ENCODE peak calls at places on chromosome 19, in seven cellular contexts. A, L, T, F, O, B and N are unnamed samples.

GRCh38 chr19:49983645-49984229 is 22.8 kb upstream of the SIGLEC11 start:
- DNase-seq in A (peak), O (no peak), B (peak), F (no peak), T (peak), L (peak), N (peak)

GRCh38 chr19:54158812-54159351 is 639 bp downstream of the LENG1 start:
- DNase-seq in F (no peak), O (no peak), T (no peak), A (no peak), B (no peak), L (no peak), N (peak)

GRCh38 chr19:11234486-11235075 is 4.8 kb upstream of the ANGPTL8 start:
- DNase-seq in F (no peak), O (no peak), B (no peak), A (no peak), L (no peak), T (no peak), N (no peak)

GRCh38 chr19:49340069-49340864 is 5.1 kb downstream of the CD37 start:
- DNase-seq in A (peak), F (no peak), T (no peak), L (peak), O (no peak), B (peak), N (peak)

GRCh38 chr19:37935341-37935740 is 28.3 kb downstream of the SIPA1L3 start:
- DNase-seq in L (no peak), F (no peak), T (no peak), B (no peak), A (no peak), O (no peak), N (no peak)

GRCh38 chr19:3359850-3360493 is 6.4 kb upstream of the NFIC start:
- DNase-seq in A (peak), L (peak), F (no peak), T (no peak), B (no peak), O (no peak), N (peak)

GRCh38 chr19:5351731-5352228 is 11.2 kb upstream of the PTPRS start:
- DNase-seq in T (no peak), L (no peak), A (no peak), F (no peak), O (no peak), B (no peak), N (no peak)

GRCh38 chr19:7968796-7969559 is 25.5 kb upstream of the TIMM44 start:
- DNase-seq in B (no peak), O (no peak), F (no peak), L (no peak), A (no peak), T (no peak), N (no peak)

GRCh38 chr19:934865-935422 is 9.1 kb downstream of the ARID3A start:
- DNase-seq in B (no peak), A (no peak), L (no peak), T (no peak), F (no peak), O (peak), N (peak)

GRCh38 chr19:5934779-5935472 is 20.9 kb downstream of the CAPS start:
- DNase-seq in B (no peak), A (no peak), T (peak), L (no peak), O (no peak), F (no peak), N (peak)

GRCh38 chr19:1253514-1254080 is 5.2 kb downstream of the MIDN start:
- DNase-seq in L (no peak), T (peak), A (no peak), O (no peak), F (peak), B (no peak), N (peak)

GRCh38 chr19:632228-633067 is 889 bp downstream of the POLRMT start:
- DNase-seq in A (peak), F (no peak), O (no peak), T (no peak), L (peak), B (no peak), N (peak)

GRCh38 chr19:18796239-18796638 is 5.1 kb upstream of the COMP start:
- DNase-seq in A (no peak), O (no peak), F (no peak), B (no peak), T (no peak), L (no peak), N (no peak)

GRCh38 chr19:23118400-23118799 is 1.6 kb downstream of the ZNF730 start:
- DNase-seq in O (no peak), T (no peak), B (no peak), L (peak), A (no peak), F (no peak), N (no peak)

GRCh38 chr19:2488942-2489731 is 13.2 kb downstream of the GADD45B start:
- DNase-seq in F (no peak), T (no peak), B (no peak), L (peak), A (peak), O (no peak), N (peak)

GRCh38 chr19:12293771-12294307 is 844 bp downstream of the ZNF44 start:
- DNase-seq in F (no peak), O (no peak), T (no peak), A (peak), L (peak), B (peak), N (peak)

GRCh38 chr19:35248310-35249145 is at the start of gene LSR:
- DNase-seq in L (peak), B (peak), F (no peak), A (peak), T (no peak), O (no peak), N (no peak)

GRCh38 chr19:38389101-38389925 is 816 bp downstream of the SPRED3 start:
- DNase-seq in F (no peak), O (no peak), A (no peak), L (peak), T (no peak), B (no peak), N (peak)

GRCh38 chr19:1177322-1178114 is 3.5 kb upstream of the SBNO2 start:
- DNase-seq in O (no peak), T (peak), B (no peak), A (no peak), L (no peak), F (peak), N (peak)